ENCODE peak calls at places on chromosomes 12 and 14, in four cellular contexts. One of them, this sample, is unnamed.
A peak's percentile ranks its signal among the peaks of the same experiment; 100 is the strongest.

GRCh38 chr14:90520326-90520725 is 123.5 kb downstream of the CALM1 start:
- DNase-seq in right atrium auricular region: no peak
- DNase-seq in CD4-positive, alpha-beta memory T cell: no peak
- DNase-seq in neural progenitor cell: no peak
- DNase-seq in this sample: no peak

GRCh38 chr14:54642950-54643695 is 76.2 kb downstream of the SAMD4A start:
- DNase-seq in right atrium auricular region: no peak
- DNase-seq in CD4-positive, alpha-beta memory T cell: no peak
- DNase-seq in neural progenitor cell: peak; percentile 22
- DNase-seq in this sample: peak; percentile 79

GRCh38 chr12:121456551-121456950 is 56.6 kb downstream of the RNF34 start:
- DNase-seq in right atrium auricular region: no peak
- DNase-seq in CD4-positive, alpha-beta memory T cell: no peak
- DNase-seq in neural progenitor cell: no peak
- DNase-seq in this sample: no peak

GRCh38 chr12:74488134-74488533 is 49.5 kb upstream of the ATXN7L3B start:
- DNase-seq in right atrium auricular region: no peak
- DNase-seq in CD4-positive, alpha-beta memory T cell: no peak
- DNase-seq in neural progenitor cell: no peak
- DNase-seq in this sample: no peak

GRCh38 chr12:113473942-113474341 is 2.3 kb upstream of the LHX5 start:
- DNase-seq in right atrium auricular region: no peak
- DNase-seq in CD4-positive, alpha-beta memory T cell: no peak
- DNase-seq in neural progenitor cell: peak; percentile 72
- DNase-seq in this sample: no peak

GRCh38 chr14:23558363-23559009 is 2.4 kb downstream of the THTPA start:
- DNase-seq in right atrium auricular region: no peak
- DNase-seq in CD4-positive, alpha-beta memory T cell: no peak
- DNase-seq in neural progenitor cell: no peak
- DNase-seq in this sample: no peak

GRCh38 chr12:15534322-15534721 is 212.0 kb downstream of the PTPRO start:
- DNase-seq in right atrium auricular region: no peak
- DNase-seq in CD4-positive, alpha-beta memory T cell: peak; percentile 42
- DNase-seq in neural progenitor cell: no peak
- DNase-seq in this sample: no peak

GRCh38 chr14:68020999-68021663 is 201.6 kb downstream of the RAD51B start:
- DNase-seq in right atrium auricular region: no peak
- DNase-seq in CD4-positive, alpha-beta memory T cell: no peak
- DNase-seq in neural progenitor cell: no peak
- DNase-seq in this sample: no peak

GRCh38 chr14:76937181-76938091 is 91.1 kb downstream of the IRF2BPL start:
- DNase-seq in right atrium auricular region: peak; percentile 77
- DNase-seq in CD4-positive, alpha-beta memory T cell: no peak
- DNase-seq in neural progenitor cell: peak; percentile 78
- DNase-seq in this sample: no peak

GRCh38 chr14:79583738-79584405 is 627.4 kb downstream of the DIO2 start:
- DNase-seq in right atrium auricular region: no peak
- DNase-seq in CD4-positive, alpha-beta memory T cell: no peak
- DNase-seq in neural progenitor cell: no peak
- DNase-seq in this sample: no peak

GRCh38 chr12:2574536-2574935 is 220.2 kb upstream of the FKBP4 start:
- DNase-seq in right atrium auricular region: no peak
- DNase-seq in CD4-positive, alpha-beta memory T cell: no peak
- DNase-seq in neural progenitor cell: no peak
- DNase-seq in this sample: no peak

GRCh38 chr12:530308-530707 is 70.6 kb downstream of the B4GALNT3 start:
- DNase-seq in right atrium auricular region: no peak
- DNase-seq in CD4-positive, alpha-beta memory T cell: no peak
- DNase-seq in neural progenitor cell: no peak
- DNase-seq in this sample: no peak

GRCh38 chr14:99234982-99235491 is 37.0 kb downstream of the BCL11B start:
- DNase-seq in right atrium auricular region: no peak
- DNase-seq in CD4-positive, alpha-beta memory T cell: peak; percentile 96
- DNase-seq in neural progenitor cell: peak; percentile 90
- DNase-seq in this sample: no peak

GRCh38 chr12:24496755-24497154 is 452.1 kb downstream of the BCAT1 start:
- DNase-seq in right atrium auricular region: no peak
- DNase-seq in CD4-positive, alpha-beta memory T cell: no peak
- DNase-seq in neural progenitor cell: no peak
- DNase-seq in this sample: no peak

GRCh38 chr12:188910-189621 is 24.9 kb downstream of the SLC6A12 start:
- DNase-seq in right atrium auricular region: no peak
- DNase-seq in CD4-positive, alpha-beta memory T cell: no peak
- DNase-seq in neural progenitor cell: peak; percentile 91
- DNase-seq in this sample: peak; percentile 76

GRCh38 chr12:67155863-67156262 is 113.3 kb upstream of the CAND1 start:
- DNase-seq in right atrium auricular region: no peak
- DNase-seq in CD4-positive, alpha-beta memory T cell: no peak
- DNase-seq in neural progenitor cell: no peak
- DNase-seq in this sample: no peak

GRCh38 chr12:19712041-19712440 is 272.7 kb downstream of the AEBP2 start:
- DNase-seq in right atrium auricular region: no peak
- DNase-seq in CD4-positive, alpha-beta memory T cell: no peak
- DNase-seq in neural progenitor cell: no peak
- DNase-seq in this sample: no peak

GRCh38 chr14:75933712-75934296 is 48.0 kb downstream of the TGFB3 start:
- DNase-seq in right atrium auricular region: no peak
- DNase-seq in CD4-positive, alpha-beta memory T cell: no peak
- DNase-seq in neural progenitor cell: no peak
- DNase-seq in this sample: no peak

GRCh38 chr14:75927564-75928087 is 54.2 kb downstream of the TGFB3 start:
- DNase-seq in right atrium auricular region: no peak
- DNase-seq in CD4-positive, alpha-beta memory T cell: no peak
- DNase-seq in neural progenitor cell: no peak
- DNase-seq in this sample: no peak

GRCh38 chr14:75926431-75926830 is 55.4 kb downstream of the TGFB3 start:
- DNase-seq in right atrium auricular region: no peak
- DNase-seq in CD4-positive, alpha-beta memory T cell: no peak
- DNase-seq in neural progenitor cell: no peak
- DNase-seq in this sample: no peak

DNA sequence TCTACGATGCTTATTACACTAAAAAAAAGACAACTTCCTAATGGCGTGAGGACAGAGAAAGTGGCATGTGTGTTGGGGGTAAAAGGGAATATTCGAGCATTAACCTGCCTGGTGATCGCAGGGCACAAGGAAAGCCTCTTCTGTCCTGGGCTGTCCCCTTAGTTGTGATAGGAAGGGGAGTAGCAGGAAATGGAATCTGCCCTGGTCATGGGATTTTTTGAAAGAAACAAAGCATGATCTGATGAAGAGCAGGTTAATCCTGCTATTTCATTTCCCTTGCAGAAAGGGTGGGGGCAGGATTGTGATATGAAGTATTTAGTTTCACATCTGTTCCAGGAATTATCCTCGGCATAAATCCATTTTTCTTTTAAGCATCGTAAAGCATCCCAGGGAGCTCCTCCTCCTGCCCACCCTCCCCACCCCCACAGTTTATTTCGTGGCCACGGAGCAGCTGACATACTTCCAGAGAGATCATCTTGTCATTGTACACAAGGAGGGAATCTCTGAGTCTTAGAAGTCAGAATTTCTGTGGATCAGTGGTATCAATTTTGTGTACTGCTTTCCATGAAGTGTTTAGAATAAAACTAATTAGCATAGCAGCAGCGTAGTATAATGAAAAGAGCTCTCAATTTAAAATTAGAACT is 53.1 kb downstream of the TGFB3 start:
- DNase-seq in right atrium auricular region: no peak
- DNase-seq in CD4-positive, alpha-beta memory T cell: no peak
- DNase-seq in neural progenitor cell: no peak
- DNase-seq in this sample: no peak
- H3K4me3 ChIP-seq in right atrium auricular region: peak overlapping the region; percentile 15
- H3K4me3 ChIP-seq in CD4-positive, alpha-beta memory T cell: no peak overlapping the region
- H3K4me3 ChIP-seq in neural progenitor cell: no peak overlapping the region
- H3K4me3 ChIP-seq in this sample: no peak overlapping the region

DNA sequence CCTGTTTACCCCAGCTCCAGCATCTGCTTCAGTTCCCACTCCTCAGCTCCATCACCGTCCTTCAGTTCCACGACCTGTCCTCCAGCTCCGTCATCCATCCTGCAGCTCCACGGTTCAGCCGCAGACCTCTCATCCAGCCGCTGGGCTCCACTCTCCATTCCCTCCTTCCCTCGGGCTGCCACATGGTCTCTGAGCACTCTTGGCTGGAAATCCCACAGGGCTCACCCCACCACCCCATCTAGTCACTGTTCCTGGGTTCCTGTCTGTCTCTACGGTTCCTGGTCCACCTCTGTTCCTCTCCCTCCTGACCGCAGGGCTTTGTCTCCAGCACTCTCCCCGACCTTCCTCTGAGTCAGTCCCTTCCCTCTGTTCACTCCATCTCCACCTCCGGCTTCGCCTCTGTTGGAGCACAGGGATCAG is 3.2 kb upstream of the P3H3 start:
- DNase-seq in right atrium auricular region: no peak
- DNase-seq in CD4-positive, alpha-beta memory T cell: no peak
- DNase-seq in neural progenitor cell: no peak
- DNase-seq in this sample: no peak
- H3K4me3 ChIP-seq in right atrium auricular region: no peak overlapping the region
- H3K4me3 ChIP-seq in CD4-positive, alpha-beta memory T cell: no peak overlapping the region
- H3K4me3 ChIP-seq in neural progenitor cell: no peak overlapping the region
- H3K4me3 ChIP-seq in this sample: no peak overlapping the region

DNA sequence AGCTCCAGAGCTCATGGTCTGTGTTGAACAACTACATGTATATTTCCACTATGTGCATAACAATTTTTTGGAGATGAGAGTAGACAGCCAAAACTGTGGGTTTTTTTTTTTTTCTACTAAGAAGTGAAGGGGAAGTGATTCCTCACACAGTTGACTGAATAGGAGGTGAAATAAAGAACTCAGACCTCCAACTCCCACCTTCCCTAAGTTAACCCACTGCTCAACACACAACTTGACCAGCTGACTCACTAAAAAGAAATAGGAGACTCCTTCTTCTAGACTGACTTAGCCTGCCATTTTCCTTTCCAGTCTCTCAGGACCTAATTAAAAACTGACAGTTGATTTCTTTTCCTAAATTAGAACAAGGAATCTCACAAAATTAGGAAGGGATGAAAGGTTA is 1.7 kb downstream of the M6PR start:
- DNase-seq in right atrium auricular region: no peak
- DNase-seq in CD4-positive, alpha-beta memory T cell: no peak
- DNase-seq in neural progenitor cell: no peak
- DNase-seq in this sample: no peak
- H3K4me3 ChIP-seq in right atrium auricular region: no peak overlapping the region
- H3K4me3 ChIP-seq in CD4-positive, alpha-beta memory T cell: peak overlapping the region; percentile 17
- H3K4me3 ChIP-seq in neural progenitor cell: peak overlapping the region; percentile 84
- H3K4me3 ChIP-seq in this sample: peak overlapping the region; percentile 69

GRCh38 chr14:100616854-100617714 is 29.9 kb upstream of the BEGAIN start:
- DNase-seq in right atrium auricular region: no peak
- DNase-seq in CD4-positive, alpha-beta memory T cell: no peak
- DNase-seq in neural progenitor cell: no peak
- DNase-seq in this sample: peak; percentile 14
- H3K4me3 ChIP-seq in right atrium auricular region: no peak overlapping the region
- H3K4me3 ChIP-seq in CD4-positive, alpha-beta memory T cell: no peak overlapping the region
- H3K4me3 ChIP-seq in neural progenitor cell: no peak overlapping the region
- H3K4me3 ChIP-seq in this sample: no peak overlapping the region

DNA sequence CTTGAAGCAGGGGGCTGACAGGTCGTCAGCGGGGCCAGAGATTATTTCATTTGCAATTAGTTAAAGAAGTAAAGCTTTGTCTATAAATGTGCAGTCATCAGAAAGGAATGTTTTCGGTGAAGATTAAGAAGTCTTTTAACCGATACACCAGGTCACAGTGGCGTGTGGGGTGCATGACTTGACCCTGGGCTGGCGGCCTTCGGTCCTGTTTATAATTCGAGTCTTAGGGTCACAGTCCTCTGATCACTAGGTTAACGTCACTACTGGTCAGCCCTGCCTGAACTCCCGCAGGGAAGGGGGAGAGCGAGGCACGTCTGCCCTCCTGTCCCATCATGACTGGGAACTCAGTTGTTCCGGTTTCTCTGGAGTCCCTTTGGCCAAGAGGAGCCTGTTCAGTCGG is 5.0 kb upstream of the C14orf180 start:
- DNase-seq in right atrium auricular region: no peak
- DNase-seq in CD4-positive, alpha-beta memory T cell: no peak
- DNase-seq in neural progenitor cell: no peak
- DNase-seq in this sample: no peak
- H3K4me3 ChIP-seq in right atrium auricular region: no peak overlapping the region
- H3K4me3 ChIP-seq in CD4-positive, alpha-beta memory T cell: no peak overlapping the region
- H3K4me3 ChIP-seq in neural progenitor cell: no peak overlapping the region
- H3K4me3 ChIP-seq in this sample: no peak overlapping the region

GRCh38 chr14:70780396-70781075 is 28.8 kb downstream of the MAP3K9 start:
- DNase-seq in right atrium auricular region: no peak
- DNase-seq in CD4-positive, alpha-beta memory T cell: no peak
- DNase-seq in neural progenitor cell: no peak
- DNase-seq in this sample: no peak
- H3K4me3 ChIP-seq in right atrium auricular region: no peak overlapping the region
- H3K4me3 ChIP-seq in CD4-positive, alpha-beta memory T cell: no peak overlapping the region
- H3K4me3 ChIP-seq in neural progenitor cell: no peak overlapping the region
- H3K4me3 ChIP-seq in this sample: no peak overlapping the region